ENCODE peak calls at places on chromosomes 11 and 22, in four cellular contexts. H, R, T and F are unnamed samples.

GRCh38 chr11:111918390-111919256 is at the start of gene C11orf52:
- DNase-seq in H (peak; percentile 57), R (peak; percentile 77), T (no peak), F (no peak)

GRCh38 chr11:64784813-64785581 is 6.7 kb upstream of the SF1 start:
- DNase-seq in H (no peak), R (no peak), T (no peak), F (no peak)

GRCh38 chr11:13376402-13376801 is 86.6 kb downstream of the BTBD10 start:
- DNase-seq in H (no peak), T (no peak), R (no peak), F (no peak)

GRCh38 chr11:96113100-96113710 is 189.3 kb upstream of the MTMR2 start:
- DNase-seq in H (peak; percentile 77), R (no peak), T (no peak), F (no peak)

GRCh38 chr11:122209619-122210377 is 93.8 kb upstream of the BLID start:
- DNase-seq in R (no peak), T (no peak), H (peak; percentile 88), F (no peak)

GRCh38 chr22:37105154-37105553 is 4.4 kb downstream of the TMPRSS6 start:
- DNase-seq in T (no peak), R (no peak), H (no peak), F (no peak)

GRCh38 chr11:113162590-113162961 is 151.8 kb upstream of the TTC12 start:
- DNase-seq in H (no peak), R (no peak), T (no peak), F (no peak)

GRCh38 chr11:113531575-113532451 is 56.6 kb upstream of the DRD2 start:
- DNase-seq in T (no peak), H (no peak), R (no peak), F (no peak)

GRCh38 chr11:20013346-20014066 is 146.8 kb downstream of the DBX1 start:
- DNase-seq in T (no peak), H (peak; percentile 39), R (peak; percentile 56), F (no peak)

GRCh38 chr11:36278531-36279245 is 10.5 kb downstream of the COMMD9 start:
- DNase-seq in H (peak; percentile 47), R (no peak), T (no peak), F (no peak)

GRCh38 chr11:39541945-39542351 is 1917.5 kb downstream of the LRRC4C start:
- DNase-seq in R (peak; percentile 31), H (no peak), T (no peak), F (no peak)

GRCh38 chr11:79205786-79206185 is 235.0 kb downstream of the TENM4 start:
- DNase-seq in R (no peak), T (no peak), H (no peak), F (no peak)

GRCh38 chr22:39778055-39778454 is 115.5 kb downstream of the ENTHD1 start:
- DNase-seq in T (no peak), R (no peak), H (no peak), F (no peak)

GRCh38 chr11:46414899-46415298 is 23.3 kb upstream of the CHRM4 start:
- DNase-seq in T (no peak), H (no peak), R (no peak), F (no peak)

GRCh38 chr11:95065336-95065735 is 1.4 kb upstream of the SRSF8 start:
- DNase-seq in R (peak; percentile 82), H (no peak), T (no peak), F (no peak)

DNA sequence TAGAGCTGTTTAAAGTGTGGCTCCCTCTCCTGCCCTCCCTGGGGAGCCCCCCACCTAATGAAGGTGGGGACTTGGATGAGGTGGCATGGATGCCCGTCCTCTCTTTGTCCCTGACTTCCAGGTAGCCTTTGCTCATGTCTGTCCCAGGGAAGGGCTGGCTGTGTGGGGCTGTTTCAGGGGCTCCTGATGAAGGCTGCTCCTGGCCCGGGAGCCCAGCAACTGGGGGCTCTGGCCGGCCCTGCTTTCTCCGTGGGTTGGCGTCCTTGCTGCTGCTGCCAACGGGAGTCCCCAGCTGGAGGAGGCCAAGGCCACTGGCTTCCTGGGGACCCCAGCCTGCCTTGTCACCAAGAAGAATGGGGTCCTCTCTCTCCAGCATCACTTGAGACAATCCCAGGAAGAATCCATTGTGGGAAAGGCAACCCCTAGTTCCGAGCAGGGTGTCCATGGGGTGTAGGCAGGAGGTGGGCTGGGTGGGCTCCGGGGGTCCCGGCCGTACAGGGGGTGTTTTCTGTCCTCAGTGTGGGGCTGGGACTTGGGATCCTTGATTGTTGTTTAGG is 13.2 kb downstream of the GRAMD4 start:
- DNase-seq in T (no peak), R (no peak), H (no peak), F (no peak)
- TF ChIP-seq CTCF in T (no peak), R (no peak), H (no peak), F (no peak)

GRCh38 chr22:19961868-19962245 is 20.2 kb upstream of the TXNRD2 start:
- DNase-seq in T (no peak), H (no peak), R (no peak), F (no peak)
- H3K27ac ChIP-seq in T (no peak overlapping the region), H (no peak overlapping the region), R (no peak overlapping the region), F (no peak overlapping the region)

GRCh38 chr11:12161137-12161536 is 50.7 kb downstream of the MICAL2 start:
- DNase-seq in H (no peak), T (no peak), R (no peak), F (no peak)

GRCh38 chr11:12160231-12160630 is 49.8 kb downstream of the MICAL2 start:
- DNase-seq in H (no peak), T (no peak), R (no peak), F (no peak)

GRCh38 chr11:12159351-12160099 is 49.1 kb downstream of the MICAL2 start:
- DNase-seq in H (peak; percentile 97), R (peak; percentile 57), T (no peak), F (no peak)

GRCh38 chr11:12161603-12162350 is 51.4 kb downstream of the MICAL2 start:
- DNase-seq in H (no peak), T (no peak), R (no peak), F (no peak)

GRCh38 chr11:12160680-12161079 is 50.3 kb downstream of the MICAL2 start:
- DNase-seq in R (no peak), T (no peak), H (peak; percentile 30), F (no peak)
- H3K4me1 ChIP-seq in R (peaks cover 66% of the 10 kb centered on the region), T (peaks cover 78% of the 10 kb centered on the region), H (peaks cover 57% of the 10 kb centered on the region), F (peaks cover 32% of the 10 kb centered on the region)

DNA sequence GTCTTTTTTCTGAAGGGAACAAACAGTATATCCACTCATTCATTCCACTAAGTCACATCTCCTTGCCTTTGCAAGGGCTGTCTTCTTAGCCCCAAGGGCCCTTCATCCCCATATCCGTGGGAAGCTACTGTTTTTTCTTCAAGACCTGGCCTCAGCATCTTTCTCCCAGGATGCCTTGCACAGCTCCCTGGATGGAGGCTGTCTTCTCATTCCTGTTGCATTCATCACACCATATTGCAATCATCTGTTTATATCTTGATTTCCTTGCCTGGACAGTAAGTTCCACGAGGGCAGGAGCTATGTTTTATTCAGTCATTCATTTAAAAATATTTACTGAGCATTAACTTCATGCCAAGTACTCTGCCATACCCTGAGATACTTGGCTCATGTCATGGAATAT is 29.3 kb upstream of the NECTIN1 start:
- DNase-seq in R (no peak), H (peak; percentile 49), T (no peak), F (no peak)
- TF ChIP-seq CTCF in R (no peak), H (no peak), T (no peak), F (no peak)

DNA sequence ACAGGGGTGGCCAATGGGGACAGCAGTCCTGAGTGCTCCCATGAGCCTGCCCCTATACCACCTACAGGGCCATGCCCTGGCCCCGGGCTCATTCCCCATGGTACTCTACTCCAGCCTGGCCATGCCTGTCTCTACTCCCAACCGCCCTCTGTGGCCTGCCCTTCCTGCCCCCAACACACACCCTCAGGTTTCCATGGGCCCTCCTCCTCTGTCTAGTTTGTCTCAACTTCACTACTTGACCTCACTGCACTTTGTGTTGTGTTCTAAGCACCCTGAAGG is 26.3 kb upstream of the RASL10A start:
- DNase-seq in H (no peak), T (no peak), R (no peak), F (no peak)
- H3K27ac ChIP-seq in H (no peak overlapping the region), T (no peak overlapping the region), R (no peak overlapping the region), F (no peak overlapping the region)